ENCODE peak calls at places on chromosomes 16 and 17, in eight cellular contexts. H is stomach, O is NB4, V is tibial nerve, N is right lobe of liver, D is IMR-90, Z is lower leg skin, E is A549. G is an unnamed sample.

GRCh38 chr16:82108101-82108500 is 61.9 kb downstream of the MPHOSPH6 start:
- DNase-seq in H (no peak), O (no peak), V (no peak), N (no peak), D (no peak), Z (no peak), E (no peak), G (no peak)

GRCh38 chr16:65044861-65045260 is 77.0 kb downstream of the CDH11 start:
- DNase-seq in H (no peak), O (no peak), V (no peak), N (no peak), D (peak; percentile 92), Z (no peak), E (no peak), G (no peak)

GRCh38 chr16:77898671-77899211 is 110.4 kb downstream of the VAT1L start:
- DNase-seq in H (no peak), O (no peak), V (no peak), N (no peak), D (peak; percentile 89), Z (peak; percentile 72), E (no peak), G (no peak)

GRCh38 chr17:52606590-52606989 is 448.1 kb upstream of the CA10 start:
- DNase-seq in H (no peak), O (no peak), V (no peak), N (no peak), D (no peak), Z (no peak), E (no peak), G (no peak)

GRCh38 chr16:84350611-84351400 is 17.5 kb upstream of the ATP2C2 start:
- DNase-seq in H (no peak), O (no peak), V (no peak), N (no peak), D (no peak), Z (no peak), E (no peak), G (no peak)

GRCh38 chr16:11399261-11399831 is 54.1 kb downstream of the RMI2 start:
- DNase-seq in H (no peak), O (no peak), V (no peak), N (no peak), D (no peak), Z (no peak), E (no peak), G (no peak)

GRCh38 chr17:45361976-45362375 is 45.2 kb upstream of the MAP3K14 start:
- DNase-seq in H (no peak), O (no peak), V (no peak), N (no peak), D (no peak), Z (peak; percentile 73), E (no peak), G (no peak)

GRCh38 chr17:40791808-40792436 is 7.8 kb downstream of the KRT28 start:
- DNase-seq in H (no peak), O (peak; percentile 5), V (peak; percentile 21), N (no peak), D (peak; percentile 55), Z (no peak), E (peak; percentile 45), G (no peak)

GRCh38 chr17:382644-383533 is 30.3 kb upstream of the RPH3AL start:
- DNase-seq in H (no peak), O (peak; percentile 35), V (peak; percentile 65), N (no peak), D (peak; percentile 87), Z (no peak), E (peak; percentile 40), G (no peak)

GRCh38 chr17:34254651-34255380 is at the start of gene CCL2:
- DNase-seq in H (peak; percentile 33), O (peak; percentile 34), V (peak; percentile 81), N (peak; percentile 35), D (peak; percentile 85), Z (no peak), E (peak; percentile 75), G (no peak)

GRCh38 chr16:63702981-63703590 is 1418.8 kb downstream of the CDH11 start:
- DNase-seq in H (peak; percentile 53), O (no peak), V (no peak), N (no peak), D (no peak), Z (no peak), E (no peak), G (no peak)

GRCh38 chr16:70661918-70662641 is 15.7 kb downstream of the IL34 start:
- DNase-seq in H (no peak), O (no peak), V (no peak), N (no peak), D (no peak), Z (peak; percentile 84), E (no peak), G (no peak)

GRCh38 chr17:46742539-46743270 is 75.8 kb downstream of the WNT3 start:
- DNase-seq in H (no peak), O (peak; percentile 80), V (no peak), N (no peak), D (peak; percentile 93), Z (no peak), E (peak; percentile 76), G (peak; percentile 84)

GRCh38 chr16:46757339-46758050 is 9.4 kb upstream of the MYLK3 start:
- DNase-seq in H (peak; percentile 32), O (no peak), V (no peak), N (no peak), D (peak; percentile 7), Z (no peak), E (no peak), G (peak; percentile 11)

GRCh38 chr16:4704491-4704890 is 11.1 kb downstream of the NUDT16L1 start:
- DNase-seq in H (no peak), O (no peak), V (no peak), N (no peak), D (no peak), Z (no peak), E (no peak), G (no peak)

GRCh38 chr16:67151431-67152097 is 766 bp upstream of the B3GNT9 start:
- DNase-seq in H (no peak), O (peak; percentile 44), V (no peak), N (no peak), D (no peak), Z (no peak), E (peak; percentile 36), G (no peak)

GRCh38 chr17:40251576-40251975 is 32.5 kb downstream of the WIPF2 start:
- DNase-seq in H (no peak), O (peak; percentile 42), V (peak; percentile 44), N (no peak), D (peak; percentile 85), Z (peak; percentile 56), E (peak; percentile 58), G (no peak)

GRCh38 chr17:40615295-40615988 is 32.2 kb downstream of the SMARCE1 start:
- DNase-seq in H (peak; percentile 57), O (peak; percentile 39), V (no peak), N (peak; percentile 71), D (peak; percentile 47), Z (no peak), E (peak; percentile 91), G (peak; percentile 18)

GRCh38 chr17:77287432-77288068 is 146.8 kb downstream of the SEC14L1 start:
- DNase-seq in H (peak; percentile 83), O (no peak), V (no peak), N (peak; percentile 67), D (peak; percentile 94), Z (no peak), E (peak; percentile 85), G (no peak)

DNA sequence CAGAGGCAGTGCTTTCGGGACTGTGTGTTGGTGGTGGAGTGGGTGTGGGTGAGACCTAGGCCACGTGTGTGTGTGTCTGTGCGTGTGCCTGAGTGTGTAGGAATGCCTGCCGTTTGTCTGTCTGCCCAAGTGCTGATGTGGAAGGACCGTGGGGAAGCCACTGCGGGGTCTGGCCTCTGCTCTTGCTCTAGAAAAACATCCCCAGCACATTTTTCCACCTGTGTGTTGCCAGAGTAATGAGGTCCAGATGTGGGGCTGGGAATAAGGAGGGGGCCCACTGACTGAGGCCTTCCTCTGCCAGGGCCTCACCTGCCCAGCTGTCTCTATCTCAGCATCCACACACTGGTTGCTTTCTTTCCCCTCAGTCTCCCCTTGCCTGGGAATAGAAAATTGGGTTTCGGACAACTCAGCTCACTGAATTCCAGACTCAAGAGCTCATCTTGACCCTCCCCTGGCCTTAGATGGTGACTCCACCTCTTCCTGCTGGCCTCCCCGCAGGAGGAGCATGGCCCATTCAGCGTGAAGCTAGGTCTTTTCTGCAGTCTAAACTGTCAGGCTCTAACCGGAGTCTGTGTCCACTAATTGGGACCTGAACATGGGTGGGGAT is 7.6 kb downstream of the SGCA start:
- DNase-seq in H (no peak), O (no peak), V (no peak), N (no peak), D (peak; percentile 95), Z (no peak), E (no peak), G (no peak)
- TF ChIP-seq POLR2A in H (no peak), O (no peak), V (no peak), N (no peak), D (peak; percentile 68), Z (no peak), E (no peak), G (no peak)

DNA sequence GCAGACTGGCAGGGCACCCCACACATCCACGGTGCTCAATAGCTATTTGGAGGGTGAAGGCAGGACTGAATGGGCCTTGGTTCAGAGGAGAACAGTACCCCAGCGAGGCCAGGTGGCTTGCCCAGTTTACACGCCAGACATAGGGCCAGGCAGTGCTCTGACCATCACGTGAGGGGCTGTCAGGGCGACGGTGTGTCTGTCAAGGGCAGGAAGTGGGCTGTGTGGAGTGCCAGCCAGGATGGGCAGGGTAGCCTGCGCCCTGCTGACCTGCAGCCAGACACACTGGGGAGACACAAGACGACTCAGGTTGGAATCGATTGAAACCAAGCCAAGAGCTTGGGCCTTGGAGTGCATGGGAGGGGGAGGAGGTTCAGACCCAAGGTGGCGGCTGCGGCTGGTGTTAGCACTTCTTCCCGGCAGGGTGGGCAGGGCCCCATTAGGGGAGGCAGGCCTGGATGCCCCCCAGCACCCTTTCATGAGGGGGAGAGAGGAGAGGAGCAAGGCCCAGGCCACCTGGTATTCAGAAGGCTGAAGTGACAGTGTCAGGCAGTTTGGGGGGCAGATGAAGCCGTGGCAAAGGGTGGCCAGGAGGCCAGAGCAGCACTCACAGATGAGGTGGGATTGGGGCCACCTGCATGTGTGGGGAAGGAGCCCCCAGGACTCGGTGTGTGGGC is 68.2 kb downstream of the SREBF1 start:
- DNase-seq in H (no peak), O (no peak), V (no peak), N (no peak), D (no peak), Z (no peak), E (no peak), G (no peak)
- TF ChIP-seq POLR2A in H (no peak), O (no peak), V (no peak), N (no peak), D (no peak), Z (no peak), E (no peak), G (no peak)

GRCh38 chr17:3928394-3928793 is 12.1 kb upstream of the P2RX1 start:
- DNase-seq in H (no peak), O (no peak), V (no peak), N (no peak), D (no peak), Z (no peak), E (no peak), G (no peak)
- TF ChIP-seq POLR2A in H (no peak), O (no peak), V (no peak), N (no peak), D (no peak), Z (no peak), E (no peak), G (no peak)

DNA sequence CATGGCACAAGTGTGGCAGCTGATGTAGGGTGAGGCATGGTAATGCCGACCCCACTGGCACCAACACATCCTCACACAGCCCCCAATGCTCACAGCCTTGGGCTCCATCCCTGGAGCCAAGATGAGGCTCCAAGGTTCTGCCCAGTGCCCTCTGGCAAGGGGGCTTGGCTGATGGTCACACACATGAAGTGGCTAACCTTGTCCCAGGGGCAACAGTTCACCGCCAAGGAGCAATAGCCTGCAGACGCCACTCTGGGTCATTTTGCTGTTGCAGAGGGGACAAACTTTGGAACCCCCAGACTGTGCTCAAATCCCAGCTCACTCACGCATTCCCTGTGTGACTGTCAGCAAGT is 26.8 kb downstream of the TNFRSF13B start:
- DNase-seq in H (no peak), O (no peak), V (no peak), N (no peak), D (no peak), Z (no peak), E (no peak), G (no peak)
- TF ChIP-seq POLR2A in H (no peak), O (no peak), V (no peak), N (no peak), D (no peak), Z (no peak), E (no peak), G (no peak)

G was measured in erythroblast.